ENCODE peak calls at places on chromosomes 7 and 10, in four cellular contexts. One of them, this sample, is unnamed.

GRCh38 chr10:131769691-131770090 is 131.1 kb upstream of the PPP2R2D start:
- DNase-seq in GM20000: no peak
- DNase-seq in GM13976: no peak
- DNase-seq in hepatocyte: no peak
- DNase-seq in this sample: no peak

GRCh38 chr7:139035588-139036353 is at the start of gene ZC3HAV1L:
- DNase-seq in GM20000: peak; percentile 91
- DNase-seq in hepatocyte: peak; percentile 78
- DNase-seq in GM13976: peak; percentile 91
- DNase-seq in this sample: peak; percentile 63

GRCh38 chr10:88582806-88583583 is at the start of gene RNLS:
- DNase-seq in hepatocyte: peak; percentile 78
- DNase-seq in GM13976: peak; percentile 76
- DNase-seq in GM20000: peak; percentile 68
- DNase-seq in this sample: peak; percentile 54

GRCh38 chr10:11886851-11887250 is 63.7 kb downstream of the PROSER2 start:
- DNase-seq in hepatocyte: no peak
- DNase-seq in GM20000: peak; percentile 56
- DNase-seq in GM13976: peak; percentile 64
- DNase-seq in this sample: peak; percentile 74

GRCh38 chr10:4638116-4638515 is 187.9 kb upstream of the AKR1E2 start:
- DNase-seq in GM13976: no peak
- DNase-seq in hepatocyte: no peak
- DNase-seq in GM20000: no peak
- DNase-seq in this sample: no peak

GRCh38 chr7:80883188-80884025 is 35.4 kb downstream of the SEMA3C start:
- DNase-seq in GM20000: no peak
- DNase-seq in GM13976: no peak
- DNase-seq in hepatocyte: peak; percentile 64
- DNase-seq in this sample: peak; percentile 99

GRCh38 chr7:149626972-149627371 is 129.4 kb upstream of the ZNF746 start:
- DNase-seq in hepatocyte: no peak
- DNase-seq in GM13976: no peak
- DNase-seq in GM20000: no peak
- DNase-seq in this sample: no peak

GRCh38 chr10:101569838-101570763 is 18.0 kb downstream of the POLL start:
- DNase-seq in GM20000: peak; percentile 94
- DNase-seq in GM13976: peak; percentile 94
- DNase-seq in hepatocyte: peak; percentile 91
- DNase-seq in this sample: peak; percentile 77

GRCh38 chr7:73517241-73517995 is 4.7 kb downstream of the BAZ1B start:
- DNase-seq in hepatocyte: no peak
- DNase-seq in GM20000: no peak
- DNase-seq in GM13976: no peak
- DNase-seq in this sample: no peak

GRCh38 chr10:114042895-114043531 is 653 bp upstream of the ADRB1 start:
- DNase-seq in GM13976: peak; percentile 67
- DNase-seq in hepatocyte: peak; percentile 39
- DNase-seq in GM20000: peak; percentile 62
- DNase-seq in this sample: peak; percentile 42

GRCh38 chr10:13271552-13272163 is 28.2 kb downstream of the PHYH start:
- DNase-seq in GM13976: peak; percentile 80
- DNase-seq in hepatocyte: peak; percentile 38
- DNase-seq in GM20000: peak; percentile 73
- DNase-seq in this sample: peak; percentile 16

GRCh38 chr10:69573056-69573806 is at the start of gene NEUROG3:
- DNase-seq in hepatocyte: no peak
- DNase-seq in GM20000: peak; percentile 77
- DNase-seq in GM13976: peak; percentile 72
- DNase-seq in this sample: no peak

GRCh38 chr7:2523941-2524807 is 4.6 kb downstream of the LFNG start:
- DNase-seq in GM20000: no peak
- DNase-seq in hepatocyte: peak; percentile 87
- DNase-seq in GM13976: no peak
- DNase-seq in this sample: peak; percentile 85

GRCh38 chr10:118471863-118472262 is 123.6 kb downstream of the PRLHR start:
- DNase-seq in GM20000: no peak
- DNase-seq in hepatocyte: no peak
- DNase-seq in GM13976: no peak
- DNase-seq in this sample: peak; percentile 85

GRCh38 chr7:31432166-31432565 is 81.7 kb upstream of the ITPRID1 start:
- DNase-seq in GM13976: no peak
- DNase-seq in hepatocyte: no peak
- DNase-seq in GM20000: no peak
- DNase-seq in this sample: peak; percentile 56

GRCh38 chr7:116025098-116025809 is 5.3 kb downstream of the TFEC start:
- DNase-seq in GM20000: no peak
- DNase-seq in GM13976: no peak
- DNase-seq in hepatocyte: peak; percentile 16
- DNase-seq in this sample: peak; percentile 16

GRCh38 chr10:68576118-68576517 is 16.0 kb downstream of the TET1 start:
- DNase-seq in hepatocyte: no peak
- DNase-seq in GM13976: no peak
- DNase-seq in GM20000: no peak
- DNase-seq in this sample: no peak

GRCh38 chr7:142854505-142855400 is at the start of gene EPHB6:
- DNase-seq in hepatocyte: peak; percentile 84
- DNase-seq in GM13976: peak; percentile 87
- DNase-seq in GM20000: peak; percentile 86
- DNase-seq in this sample: peak; percentile 51

GRCh38 chr7:94389381-94389780 is 5.3 kb upstream of the COL1A2 start:
- DNase-seq in hepatocyte: no peak
- DNase-seq in GM20000: no peak
- DNase-seq in GM13976: no peak
- DNase-seq in this sample: peak; percentile 25

GRCh38 chr7:84682543-84682942 is 488.0 kb upstream of the SEMA3A start:
- DNase-seq in GM13976: no peak
- DNase-seq in hepatocyte: no peak
- DNase-seq in GM20000: no peak
- DNase-seq in this sample: no peak

GRCh38 chr7:25879799-25880198 is 272.2 kb upstream of the NFE2L3 start:
- DNase-seq in GM20000: no peak
- DNase-seq in GM13976: no peak
- DNase-seq in hepatocyte: no peak
- DNase-seq in this sample: no peak

GRCh38 chr7:140917258-140917657 is 7.5 kb downstream of the BRAF start:
- DNase-seq in GM20000: no peak
- DNase-seq in hepatocyte: no peak
- DNase-seq in GM13976: no peak
- DNase-seq in this sample: no peak

GRCh38 chr10:49577182-49577925 is 32.8 kb upstream of the SLC18A3 start:
- DNase-seq in GM13976: no peak
- DNase-seq in hepatocyte: no peak
- DNase-seq in GM20000: no peak
- DNase-seq in this sample: no peak

GRCh38 chr7:158273138-158273651 is 314.4 kb downstream of the PTPRN2 start:
- DNase-seq in GM13976: no peak
- DNase-seq in hepatocyte: no peak
- DNase-seq in GM20000: no peak
- DNase-seq in this sample: no peak

GRCh38 chr10:29998142-29998808 is 61.1 kb downstream of the JCAD start:
- DNase-seq in hepatocyte: peak; percentile 87
- DNase-seq in GM13976: peak; percentile 80
- DNase-seq in GM20000: peak; percentile 77
- DNase-seq in this sample: peak; percentile 88
- TF ChIP-seq CTCF in hepatocyte: peak; percentile 90
- TF ChIP-seq CTCF in GM13976: peak; percentile 95
- TF ChIP-seq CTCF in GM20000: peak; percentile 99
- TF ChIP-seq CTCF in this sample: peak; percentile 100

GRCh38 chr7:151310578-151310977 is 31.0 kb upstream of the NUB1 start:
- DNase-seq in GM20000: no peak
- DNase-seq in GM13976: no peak
- DNase-seq in hepatocyte: peak; percentile 53
- DNase-seq in this sample: peak; percentile 21
- TF ChIP-seq CTCF in GM20000: peak; percentile 24
- TF ChIP-seq CTCF in GM13976: peak; percentile 6
- TF ChIP-seq CTCF in hepatocyte: peak; percentile 50
- TF ChIP-seq CTCF in this sample: peak; percentile 36

DNA sequence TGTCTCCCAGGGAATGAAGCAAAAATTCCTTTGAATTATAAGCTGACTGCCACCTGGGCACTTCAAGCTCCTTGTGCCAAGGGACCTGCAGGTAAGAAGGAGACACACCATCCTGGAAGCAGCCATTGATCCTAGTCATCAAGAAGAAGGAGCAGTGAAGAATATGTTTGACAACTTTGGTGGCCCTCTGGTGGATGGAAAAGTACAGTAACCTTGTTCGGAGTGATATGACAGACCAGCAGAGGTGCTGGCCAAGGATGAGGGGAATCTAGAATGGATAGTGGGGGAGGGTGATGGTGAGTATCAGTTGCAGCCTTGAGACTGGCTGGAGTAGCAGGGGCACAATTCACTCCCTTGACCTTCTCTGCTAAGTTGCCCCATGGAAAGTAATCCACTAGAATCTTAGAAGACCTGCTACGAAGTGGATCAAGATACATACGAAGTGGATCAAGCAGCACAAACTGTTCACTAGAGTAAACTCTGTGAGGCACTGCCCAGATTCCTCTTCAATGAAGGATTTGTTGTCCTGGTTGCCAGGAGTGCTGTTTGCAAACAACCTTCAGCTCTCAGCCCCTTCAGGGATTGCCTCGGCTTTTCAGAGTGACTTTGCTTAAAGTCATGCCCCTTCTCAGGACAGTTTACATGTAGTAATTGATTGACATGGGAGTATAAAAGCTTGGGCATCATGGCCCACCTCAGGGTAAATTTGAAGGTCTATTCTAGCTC is 44.8 kb upstream of the ORC5 start:
- DNase-seq in GM13976: no peak
- DNase-seq in GM20000: no peak
- DNase-seq in hepatocyte: no peak
- DNase-seq in this sample: peak; percentile 4
- TF ChIP-seq CTCF in GM13976: no peak
- TF ChIP-seq CTCF in GM20000: no peak
- TF ChIP-seq CTCF in hepatocyte: peak; percentile 1
- TF ChIP-seq CTCF in this sample: no peak

DNA sequence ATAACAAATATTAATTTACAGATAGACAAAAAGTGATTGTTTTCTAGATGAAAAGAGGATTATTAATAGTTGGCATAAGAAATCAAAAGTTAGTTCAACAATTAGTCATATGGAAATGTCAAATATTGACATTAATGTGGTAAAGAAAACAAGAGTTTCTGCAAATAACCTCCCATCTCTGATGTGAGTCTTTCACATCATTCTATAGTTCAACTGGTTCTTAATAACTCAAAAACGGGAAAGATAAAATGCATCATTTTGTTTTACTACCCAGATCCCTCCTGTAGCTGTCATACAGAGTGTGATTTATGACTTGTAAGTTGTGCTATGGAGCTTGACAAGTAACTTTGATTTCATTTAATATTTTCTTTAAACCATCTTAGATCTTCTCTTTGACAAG is 594.8 kb downstream of the ZWINT start:
- DNase-seq in GM20000: no peak
- DNase-seq in GM13976: no peak
- DNase-seq in hepatocyte: no peak
- DNase-seq in this sample: no peak
- TF ChIP-seq CTCF in GM20000: no peak
- TF ChIP-seq CTCF in GM13976: no peak
- TF ChIP-seq CTCF in hepatocyte: no peak
- TF ChIP-seq CTCF in this sample: no peak

GRCh38 chr10:79220296-79220695 is 127.0 kb upstream of the PPIF start:
- DNase-seq in GM13976: no peak
- DNase-seq in GM20000: no peak
- DNase-seq in hepatocyte: no peak
- DNase-seq in this sample: no peak

GRCh38 chr10:79219276-79219957 is 127.9 kb upstream of the PPIF start:
- DNase-seq in hepatocyte: no peak
- DNase-seq in GM13976: no peak
- DNase-seq in GM20000: no peak
- DNase-seq in this sample: no peak

GRCh38 chr10:79223001-79223345 is 124.3 kb upstream of the PPIF start:
- DNase-seq in hepatocyte: no peak
- DNase-seq in GM20000: no peak
- DNase-seq in GM13976: no peak
- DNase-seq in this sample: no peak

GRCh38 chr10:79222186-79222585 is 125.1 kb upstream of the PPIF start:
- DNase-seq in hepatocyte: no peak
- DNase-seq in GM13976: no peak
- DNase-seq in GM20000: no peak
- DNase-seq in this sample: no peak

DNA sequence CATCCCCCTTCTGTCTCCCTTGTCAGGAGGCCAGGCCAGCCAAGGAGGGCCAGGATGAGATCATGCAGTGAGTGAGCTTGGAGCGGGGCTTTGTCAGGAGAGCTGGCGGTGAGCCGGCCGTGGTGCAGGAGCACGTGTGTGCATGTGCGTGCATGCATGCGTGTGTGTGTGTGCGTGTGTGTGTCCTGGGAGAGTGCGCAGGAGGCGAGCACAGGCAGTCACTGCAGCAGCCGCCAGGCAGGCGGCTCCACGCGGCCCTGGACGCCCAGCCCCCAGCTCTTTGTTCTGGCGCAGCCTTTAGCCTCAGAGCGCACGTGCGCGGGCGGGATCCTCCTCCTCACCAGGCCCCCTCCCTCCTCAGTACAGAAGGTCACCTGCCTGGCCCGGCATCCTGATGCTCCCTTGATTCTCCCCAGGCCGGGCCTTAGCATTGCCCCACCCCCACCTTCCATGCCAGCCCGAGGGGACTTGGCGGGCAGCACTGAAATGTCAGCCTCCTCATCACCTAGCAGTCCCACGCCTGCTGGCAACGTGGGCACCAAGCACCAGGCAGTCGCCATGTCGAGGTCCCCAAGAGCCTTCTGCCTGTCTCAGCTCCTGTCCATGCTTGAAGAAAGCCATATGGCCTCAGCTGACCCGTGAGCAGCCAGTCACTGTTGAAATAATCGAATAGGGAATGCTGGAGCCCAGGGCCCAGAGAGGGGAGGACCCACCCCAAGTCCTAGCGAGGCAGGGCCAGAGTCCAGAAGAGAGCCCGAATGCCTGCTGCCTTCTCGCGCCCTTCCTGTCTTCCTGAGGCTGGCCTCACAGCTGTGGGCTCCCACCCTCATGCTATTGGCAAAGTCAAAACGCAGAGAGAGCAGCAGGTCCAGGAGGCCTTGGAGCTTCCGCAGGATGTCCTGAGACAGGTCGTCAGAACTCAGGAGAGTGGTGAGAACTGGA is 125.9 kb upstream of the PPIF start:
- DNase-seq in GM20000: no peak
- DNase-seq in GM13976: no peak
- DNase-seq in hepatocyte: peak; percentile 82
- DNase-seq in this sample: peak; percentile 86
- TF ChIP-seq CTCF in GM20000: no peak
- TF ChIP-seq CTCF in GM13976: no peak
- TF ChIP-seq CTCF in hepatocyte: no peak
- TF ChIP-seq CTCF in this sample: no peak

GRCh38 chr10:71661060-71661622 is 58.4 kb downstream of the C10orf105 start:
- DNase-seq in GM13976: no peak
- DNase-seq in GM20000: no peak
- DNase-seq in hepatocyte: no peak
- DNase-seq in this sample: no peak
- TF ChIP-seq CTCF in GM13976: no peak
- TF ChIP-seq CTCF in GM20000: no peak
- TF ChIP-seq CTCF in hepatocyte: no peak
- TF ChIP-seq CTCF in this sample: no peak